ENCODE peak calls at places on chromosomes 2 and 18, in five cellular contexts. G is mesendoderm, X is kidney tubule cell, B is activated gamma-delta T cell treated with Interleukin-2 at 50 U/mL for 16 hours, W is kidney. D is an unnamed sample.

GRCh38 chr18:45121146-45121545 is 440.5 kb downstream of the SETBP1 start:
- DNase-seq in B (no peak), G (no peak), X (no peak), W (no peak), D (no peak)

GRCh38 chr2:3458396-3459184 is 60.7 kb downstream of the ADI1 start:
- DNase-seq in B (no peak), W (no peak), G (no peak), X (no peak), D (no peak)

GRCh38 chr18:9613550-9614400 is 584 bp downstream of the PPP4R1 start:
- DNase-seq in X (peak; percentile 57), W (peak; percentile 89), B (peak; percentile 38), G (peak; percentile 79), D (peak; percentile 14)

GRCh38 chr2:135820003-135820618 is 16.9 kb downstream of the LCT start:
- DNase-seq in B (peak; percentile 73), X (no peak), W (no peak), G (no peak), D (no peak)

GRCh38 chr2:149716687-149717086 is 129.1 kb upstream of the MMADHC start:
- DNase-seq in B (no peak), W (no peak), X (peak; percentile 12), G (peak; percentile 89), D (no peak)

GRCh38 chr2:157150747-157151146 is 106.8 kb upstream of the GALNT5 start:
- DNase-seq in G (no peak), W (no peak), X (peak; percentile 76), B (no peak), D (no peak)

GRCh38 chr2:111659361-111660281 is 224.4 kb downstream of the ANAPC1 start:
- DNase-seq in B (no peak), X (peak; percentile 99), W (peak; percentile 91), G (peak; percentile 53), D (no peak)

GRCh38 chr2:10829304-10829703 is 16.7 kb upstream of the PDIA6 start:
- DNase-seq in W (no peak), G (no peak), B (no peak), X (no peak), D (no peak)

GRCh38 chr18:60965856-60966255 is 367.4 kb upstream of the CDH20 start:
- DNase-seq in X (no peak), B (no peak), W (no peak), G (no peak), D (no peak)

GRCh38 chr2:219352448-219353023 is 20.0 kb upstream of the RESP18 start:
- DNase-seq in W (no peak), B (peak; percentile 63), G (peak; percentile 80), X (peak; percentile 61), D (peak; percentile 57)

GRCh38 chr2:48414980-48415764 is 114.8 kb upstream of the STON1 start:
- DNase-seq in G (peak; percentile 13), X (no peak), B (no peak), W (no peak), D (peak; percentile 71)

GRCh38 chr2:148244593-148245292 is 223.9 kb downstream of the MBD5 start:
- DNase-seq in G (no peak), B (no peak), X (peak; percentile 67), W (no peak), D (no peak)

GRCh38 chr18:42893991-42894390 is 221.5 kb downstream of the RIT2 start:
- DNase-seq in W (no peak), X (no peak), B (no peak), G (no peak), D (no peak)

GRCh38 chr2:68653538-68653982 is 10.2 kb downstream of the PROKR1 start:
- DNase-seq in B (peak; percentile 44), G (peak; percentile 28), X (peak; percentile 52), W (no peak), D (no peak)

GRCh38 chr2:39488450-39488849 is 51.4 kb upstream of the MAP4K3 start:
- DNase-seq in X (peak; percentile 90), B (no peak), W (peak; percentile 63), G (no peak), D (no peak)

GRCh38 chr2:54577944-54578667 is 122.0 kb downstream of the SPTBN1 start:
- DNase-seq in W (no peak), B (no peak), X (no peak), G (no peak), D (no peak)

GRCh38 chr2:223053431-223054192 is 1.6 kb downstream of the KCNE4 start:
- DNase-seq in G (peak; percentile 43), B (no peak), X (no peak), W (no peak), D (no peak)

GRCh38 chr2:234181128-234181527 is 130.6 kb downstream of the SPP2 start:
- DNase-seq in W (no peak), B (no peak), G (no peak), X (no peak), D (no peak)

GRCh38 chr2:241558532-241559488 is at the start of gene BOK:
- DNase-seq in G (peak; percentile 89), W (peak; percentile 90), B (no peak), X (peak; percentile 86), D (no peak)

GRCh38 chr2:135586148-135586547 is 54.9 kb downstream of the R3HDM1 start:
- DNase-seq in G (peak; percentile 31), W (no peak), B (no peak), X (no peak), D (no peak)

GRCh38 chr2:224072541-224073188 is 33.6 kb upstream of the SERPINE2 start:
- DNase-seq in G (no peak), W (peak; percentile 87), X (no peak), B (no peak), D (no peak)

GRCh38 chr2:108607706-108608301 is 73.5 kb downstream of the LIMS1 start:
- DNase-seq in W (no peak), B (peak; percentile 33), G (peak; percentile 69), X (peak; percentile 45), D (no peak)

GRCh38 chr2:120779781-120780283 is 44.2 kb downstream of the GLI2 start:
- DNase-seq in W (peak; percentile 42), X (peak; percentile 82), B (no peak), G (peak; percentile 95), D (no peak)

GRCh38 chr2:121073320-121074210 is 211.4 kb downstream of the TFCP2L1 start:
- DNase-seq in X (no peak), B (no peak), W (no peak), G (no peak), D (no peak)

GRCh38 chr2:84885111-84885510 is 4.2 kb upstream of the TRABD2A start:
- DNase-seq in X (no peak), B (no peak), W (no peak), G (no peak), D (no peak)

GRCh38 chr18:36441872-36442271 is 144.4 kb downstream of the FHOD3 start:
- DNase-seq in G (no peak), W (no peak), X (peak; percentile 87), B (no peak), D (no peak)

GRCh38 chr2:9944330-9944758 is 7.1 kb upstream of the GRHL1 start:
- DNase-seq in X (no peak), G (peak; percentile 12), B (no peak), W (peak; percentile 41), D (no peak)

GRCh38 chr2:118221952-118222594 is 133.8 kb downstream of the INSIG2 start:
- DNase-seq in W (no peak), X (peak; percentile 68), G (peak; percentile 75), B (peak; percentile 14), D (peak; percentile 16)

D was measured in NCI-H1092.